ENCODE peak calls at places on chromosome 13, in five cellular contexts. F is suprapubic skin, D is BJ, O is psoas muscle, R is brain microvascular endothelial cell. C is an unnamed sample. For H3K36me3, the result is how much of the 10 kb centered on the place peaks cover.

GRCh38 chr13:107847406-107847805 is 367.9 kb downstream of the LIG4 start:
- DNase-seq in F (no peak), D (no peak), O (no peak), R (no peak), C (no peak)

GRCh38 chr13:112325941-112326645 is 50.1 kb upstream of the SPACA7 start:
- DNase-seq in F (no peak), D (no peak), O (no peak), R (no peak), C (no peak)

GRCh38 chr13:32581177-32581786 is 5.0 kb upstream of the PDS5B start:
- DNase-seq in F (no peak), D (no peak), O (no peak), R (no peak), C (no peak)

GRCh38 chr13:101258071-101258470 is 158.2 kb downstream of the NALCN start:
- DNase-seq in F (no peak), D (peak), O (no peak), R (peak), C (no peak)

GRCh38 chr13:109700176-109700575 is 86.2 kb downstream of the IRS2 start:
- DNase-seq in F (no peak), D (no peak), O (peak), R (peak), C (peak)

GRCh38 chr13:44904982-44905381 is 84.3 kb downstream of the NUFIP1 start:
- DNase-seq in F (peak), D (peak), O (peak), R (peak), C (peak)

GRCh38 chr13:51585234-51585672 is 991 bp downstream of the WDFY2 start:
- DNase-seq in F (no peak), D (no peak), O (no peak), R (peak), C (peak)

GRCh38 chr13:33728271-33729037 is 89.5 kb upstream of the RFC3 start:
- DNase-seq in F (no peak), D (no peak), O (peak), R (no peak), C (peak)

GRCh38 chr13:113904411-113904810 is 40.5 kb upstream of the GAS6 start:
- DNase-seq in F (peak), D (no peak), O (peak), R (no peak), C (no peak)

GRCh38 chr13:79457948-79458347 is 23.0 kb upstream of the NDFIP2 start:
- DNase-seq in F (no peak), D (peak), O (no peak), R (peak), C (no peak)

GRCh38 chr13:68304287-68304893 is 1074.3 kb upstream of the PCDH9 start:
- DNase-seq in F (no peak), D (no peak), O (no peak), R (no peak), C (no peak)

GRCh38 chr13:44732503-44733098 is 156.5 kb upstream of the TSC22D1 start:
- DNase-seq in F (no peak), D (no peak), O (peak), R (no peak), C (no peak)

GRCh38 chr13:51858433-51859247 is 3.1 kb upstream of the CCDC70 start:
- DNase-seq in F (no peak), D (no peak), O (no peak), R (no peak), C (no peak)

GRCh38 chr13:96473463-96474157 is 383.7 kb downstream of the HS6ST3 start:
- DNase-seq in F (no peak), D (no peak), O (no peak), R (no peak), C (no peak)

GRCh38 chr13:88285329-88285728 is 614.2 kb downstream of the SLITRK5 start:
- DNase-seq in F (no peak), D (no peak), O (no peak), R (no peak), C (no peak)

GRCh38 chr13:113119822-113120189 is 2.8 kb upstream of the F10 start:
- DNase-seq in F (peak), D (no peak), O (no peak), R (no peak), C (no peak)

GRCh38 chr13:85603735-85604134 is 195.5 kb downstream of the SLITRK6 start:
- DNase-seq in F (no peak), D (no peak), O (no peak), R (no peak), C (no peak)

GRCh38 chr13:93244141-93244917 is 17.7 kb downstream of the GPC6 start:
- DNase-seq in F (no peak), D (no peak), O (no peak), R (peak), C (no peak)

GRCh38 chr13:35720690-35721554 is 244.4 kb upstream of the MAB21L1 start:
- DNase-seq in F (no peak), D (no peak), O (peak), R (peak), C (peak)

GRCh38 chr13:44108345-44108858 is 228.7 kb downstream of the LACC1 start:
- DNase-seq in F (no peak), D (no peak), O (no peak), R (no peak), C (no peak)

GRCh38 chr13:99654076-99654475 is 152.8 kb downstream of the TM9SF2 start:
- DNase-seq in F (no peak), D (no peak), O (no peak), R (no peak), C (no peak)

GRCh38 chr13:40351537-40352384 is 314.7 kb downstream of the FOXO1 start:
- DNase-seq in F (no peak), D (no peak), O (no peak), R (no peak), C (no peak)

GRCh38 chr13:105961438-105961837 is 574.0 kb downstream of the EFNB2 start:
- DNase-seq in F (no peak), D (no peak), O (no peak), R (no peak), C (no peak)

GRCh38 chr13:20825476-20825875 is 51.7 kb upstream of the EEF1AKMT1 start:
- DNase-seq in F (no peak), D (no peak), O (no peak), R (no peak), C (no peak)

GRCh38 chr13:112603641-112604220 is 15.8 kb upstream of the TUBGCP3 start:
- DNase-seq in F (no peak), D (no peak), O (no peak), R (peak), C (no peak)

GRCh38 chr13:91360246-91360751 is 12.8 kb downstream of the MIR17HG start:
- DNase-seq in F (no peak), D (no peak), O (no peak), R (no peak), C (no peak)

GRCh38 chr13:113001251-113002140 is 32.5 kb downstream of the MCF2L start:
- DNase-seq in F (no peak), D (no peak), O (no peak), R (peak), C (no peak)

GRCh38 chr13:85565652-85566051 is 233.6 kb downstream of the SLITRK6 start:
- DNase-seq in F (no peak), D (peak), O (no peak), R (no peak), C (no peak)

GRCh38 chr13:52850396-52851152 is 2.1 kb upstream of the PCDH8 start:
- DNase-seq in F (no peak), D (no peak), O (peak), R (no peak), C (peak)

GRCh38 chr13:39684531-39685137 is 29.2 kb downstream of the COG6 start:
- DNase-seq in F (no peak), D (peak), O (no peak), R (no peak), C (no peak)

GRCh38 chr13:41589434-41589833 is 132.1 kb downstream of the RGCC start:
- DNase-seq in F (no peak), D (no peak), O (no peak), R (no peak), C (no peak)

GRCh38 chr13:52026246-52026626 is 1.7 kb downstream of the UTP14C start:
- DNase-seq in F (no peak), D (no peak), O (no peak), R (no peak), C (no peak)

DNA sequence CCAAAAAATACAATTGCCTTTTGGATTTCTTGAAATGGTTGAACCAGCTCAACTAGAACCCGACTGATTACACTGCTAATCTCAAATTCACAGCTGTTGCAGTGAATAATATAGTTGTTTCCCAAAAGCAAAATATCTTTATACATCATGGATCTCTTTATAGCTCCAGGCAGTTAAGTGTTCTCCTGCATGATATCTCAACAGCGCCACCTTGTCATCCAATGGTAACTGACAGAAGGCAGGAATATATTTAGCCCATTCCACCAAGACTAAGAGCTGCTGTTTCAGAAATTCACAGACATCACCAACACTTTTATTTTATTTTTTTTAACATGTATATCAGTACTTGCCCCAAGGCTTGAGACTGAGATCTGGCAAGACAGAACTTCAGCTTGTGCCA is 1141.0 kb upstream of the PRR20A start:
- DNase-seq in F (no peak), D (no peak), O (no peak), R (no peak), C (no peak)
- TF ChIP-seq CTCF in F (no peak), D (no peak), O (no peak), R (no peak), C (no peak)

GRCh38 chr13:23050126-23050525 is 130.7 kb upstream of the SGCG start:
- DNase-seq in F (no peak), D (no peak), O (no peak), R (no peak), C (no peak)

DNA sequence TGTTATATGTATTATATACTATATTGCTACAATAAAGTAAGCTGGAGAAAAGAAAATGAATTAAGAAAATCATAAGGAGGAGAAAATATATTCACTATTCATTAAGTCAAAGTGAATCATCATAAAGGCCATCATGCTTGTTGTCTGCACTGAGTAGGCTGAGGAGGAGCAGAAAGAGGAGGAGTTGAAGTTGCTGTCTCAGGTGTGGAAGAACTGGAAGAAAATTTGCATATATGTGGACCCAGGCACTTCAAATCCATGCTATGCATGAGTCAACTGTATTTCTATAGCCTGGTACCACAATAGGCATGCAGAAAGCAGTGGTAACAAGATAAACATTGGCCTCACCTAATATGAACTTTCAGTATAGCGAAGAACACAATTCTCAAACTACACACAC is 135.9 kb upstream of the SGCG start:
- DNase-seq in F (no peak), D (no peak), O (no peak), R (no peak), C (no peak)
- H3K36me3 ChIP-seq in F (under half), D (under half), O (under half), R (under half), C (under half)

DNA sequence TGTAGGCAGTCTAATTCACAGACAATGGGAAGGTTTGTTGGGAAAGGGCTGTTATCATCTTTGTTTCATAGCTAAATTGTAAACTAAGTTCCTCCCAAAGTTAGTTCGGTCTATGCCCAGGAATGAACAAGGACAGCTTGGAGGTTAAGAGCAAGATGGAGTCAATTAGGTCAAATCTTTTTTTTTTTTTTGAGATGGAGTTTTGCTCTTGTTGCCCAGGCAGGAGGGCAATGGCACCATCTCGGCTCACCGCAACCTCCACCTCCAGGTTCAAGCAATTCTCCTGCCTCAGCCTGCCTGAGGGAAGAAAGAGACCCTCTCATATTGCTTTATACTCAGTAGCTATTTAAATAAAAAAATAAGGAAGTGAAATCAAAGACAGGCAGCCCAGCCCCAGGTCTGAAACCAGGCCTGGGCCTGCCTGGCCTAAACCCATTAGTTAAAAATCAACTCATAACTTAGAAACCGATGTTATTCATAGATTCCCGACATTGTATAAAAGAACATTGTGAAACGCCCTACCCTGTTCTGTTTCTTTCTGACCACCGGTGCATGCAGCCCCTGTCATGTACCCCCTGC is 297.4 kb upstream of the SGCG start:
- DNase-seq in F (no peak), D (no peak), O (no peak), R (no peak), C (no peak)
- H3K4me3 ChIP-seq in F (no peak), D (no peak), O (no peak), R (no peak), C (no peak)

GRCh38 chr13:30364876-30365275 is 57.4 kb upstream of the UBE2L5 start:
- DNase-seq in F (no peak), D (no peak), O (no peak), R (no peak), C (no peak)

GRCh38 chr13:30366083-30366482 is 56.2 kb upstream of the UBE2L5 start:
- DNase-seq in F (no peak), D (no peak), O (no peak), R (no peak), C (no peak)

GRCh38 chr13:30370146-30370545 is 52.1 kb upstream of the UBE2L5 start:
- DNase-seq in F (no peak), D (no peak), O (no peak), R (no peak), C (no peak)

GRCh38 chr13:30364133-30364532 is 56.8 kb upstream of the KATNAL1 start:
- DNase-seq in F (no peak), D (no peak), O (no peak), R (no peak), C (no peak)

GRCh38 chr13:30367296-30367695 is 55.0 kb upstream of the UBE2L5 start:
- DNase-seq in F (no peak), D (no peak), O (no peak), R (no peak), C (no peak)
- TF ChIP-seq CTCF in F (no peak), D (no peak), O (no peak), R (no peak), C (no peak)

DNA sequence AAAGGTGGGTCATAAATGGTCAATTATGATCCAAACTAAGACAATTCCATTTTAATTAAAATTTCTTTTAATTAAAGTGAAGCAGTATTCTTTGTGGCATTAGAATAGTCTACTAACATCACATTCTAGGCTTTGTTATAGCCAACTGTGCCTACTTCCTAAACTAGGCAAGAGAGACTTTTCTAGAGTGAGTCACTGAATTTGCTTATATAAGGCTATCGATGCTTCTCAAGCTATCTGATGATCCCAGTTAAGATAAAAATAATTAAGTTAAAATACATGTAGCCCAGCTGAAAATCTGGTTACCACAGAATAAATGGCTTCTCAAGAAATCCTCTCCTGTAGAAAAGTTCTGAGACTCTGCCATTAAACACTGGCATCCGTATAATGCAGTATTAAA is 12.5 kb downstream of the ANKRD10 start:
- DNase-seq in F (no peak), D (no peak), O (no peak), R (no peak), C (no peak)
- H3K36me3 ChIP-seq in F (under half), D (under half), O (under half), R (under half), C (under half)

GRCh38 chr13:71876648-71877279 is 9.8 kb upstream of the DACH1 start:
- DNase-seq in F (no peak), D (no peak), O (no peak), R (no peak), C (no peak)
- H3K4me3 ChIP-seq in F (no peak), D (no peak), O (no peak), R (no peak), C (no peak)

GRCh38 chr13:24541127-24541475 is 28.5 kb upstream of the PARP4 start:
- DNase-seq in F (no peak), D (no peak), O (no peak), R (no peak), C (no peak)
- TF ChIP-seq CTCF in F (no peak), D (no peak), O (no peak), R (no peak), C (no peak)

DNA sequence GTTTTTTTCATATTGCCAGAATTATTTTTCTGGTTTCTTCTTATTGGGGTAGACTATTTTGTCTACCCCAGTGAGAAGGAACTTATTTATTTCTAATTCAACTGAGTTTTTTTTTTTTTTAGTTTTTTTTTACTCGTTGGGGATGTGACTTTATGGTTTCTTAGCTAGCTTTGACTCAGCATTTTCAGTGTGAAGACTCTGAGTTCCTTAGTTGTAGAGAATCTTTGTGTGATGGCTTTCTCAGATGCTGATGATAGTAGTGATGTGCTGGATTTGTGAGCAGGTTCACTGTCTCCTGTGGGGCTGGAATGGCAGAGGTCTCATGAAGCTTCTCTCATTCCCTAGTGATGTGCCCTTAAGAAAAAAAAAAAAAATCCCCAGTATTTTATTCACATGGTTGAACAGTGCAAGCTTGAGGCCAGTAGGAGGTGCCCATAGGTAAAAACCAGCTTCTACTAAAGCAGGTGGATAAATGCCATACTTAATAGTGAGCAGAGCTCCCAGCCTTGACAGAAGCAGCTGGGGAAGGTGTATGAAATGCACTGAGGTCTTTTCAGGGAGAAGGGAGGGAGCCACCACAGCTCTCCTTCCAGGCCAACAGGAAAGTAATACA is 106.2 kb upstream of the KLF5 start:
- DNase-seq in F (no peak), D (no peak), O (no peak), R (no peak), C (no peak)
- H3K36me3 ChIP-seq in F (under half), D (under half), O (under half), R (under half), C (under half)

DNA sequence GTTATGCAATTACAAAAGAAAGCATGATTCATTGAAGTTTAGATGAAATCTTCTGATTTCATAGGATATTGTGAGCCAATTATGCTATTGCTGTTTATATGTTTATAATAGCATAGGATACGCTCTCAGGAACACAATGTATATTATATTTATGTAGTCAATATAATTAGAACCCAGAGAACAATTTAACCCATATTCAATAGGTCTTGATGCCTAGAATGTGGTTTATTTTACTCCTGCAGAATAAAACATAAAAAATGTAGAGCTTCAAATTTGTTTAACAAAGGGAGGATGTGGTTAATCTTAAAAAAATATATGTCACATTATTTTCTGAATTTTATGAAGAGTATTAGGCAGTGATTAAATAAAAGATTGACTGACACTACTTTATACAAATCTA is 380.8 kb upstream of the SPRY2 start:
- DNase-seq in F (no peak), D (no peak), O (no peak), R (no peak), C (no peak)
- H3K4me3 ChIP-seq in F (no peak), D (no peak), O (no peak), R (no peak), C (no peak)

C was measured in tibial nerve.